ENCODE peak calls at places on chromosomes 6 and 20, in eight cellular contexts. M, N, G, X, E, S, W and P are unnamed samples.

GRCh38 chr6:21753571-21754108 is 160.1 kb downstream of the SOX4 start:
- DNase-seq in M (peak), N (no peak), G (no peak), X (peak), E (no peak), S (no peak), W (no peak), P (no peak)

GRCh38 chr6:106197441-106197840 is 111.3 kb downstream of the PRDM1 start:
- DNase-seq in M (no peak), N (no peak), G (no peak), X (no peak), E (peak), S (no peak), W (no peak), P (no peak)

GRCh38 chr6:107488174-107488874 is 1.6 kb upstream of the SOBP start:
- DNase-seq in M (no peak), N (no peak), G (no peak), X (no peak), E (no peak), S (no peak), W (no peak), P (no peak)

GRCh38 chr20:63695419-63696310 is 787 bp upstream of the TNFRSF6B start:
- DNase-seq in M (no peak), N (peak), G (no peak), X (no peak), E (no peak), S (peak), W (no peak), P (no peak)

GRCh38 chr6:2522521-2522920 is 228.2 kb downstream of the MYLK4 start:
- DNase-seq in M (peak), N (no peak), G (no peak), X (peak), E (no peak), S (no peak), W (no peak), P (no peak)

GRCh38 chr6:44284119-44284518 is 13.9 kb downstream of the TMEM151B start:
- DNase-seq in M (no peak), N (no peak), G (no peak), X (no peak), E (no peak), S (no peak), W (no peak), P (no peak)

GRCh38 chr6:46637145-46637544 is 15.5 kb downstream of the CYP39A1 start:
- DNase-seq in M (peak), N (no peak), G (no peak), X (no peak), E (no peak), S (no peak), W (no peak), P (no peak)

GRCh38 chr20:58130156-58130555 is 98.3 kb downstream of the ANKRD60 start:
- DNase-seq in M (no peak), N (no peak), G (no peak), X (no peak), E (no peak), S (peak), W (no peak), P (no peak)

GRCh38 chr20:52539891-52540290 is 348.3 kb upstream of the ZFP64 start:
- DNase-seq in M (peak), N (no peak), G (no peak), X (no peak), E (peak), S (no peak), W (no peak), P (no peak)

GRCh38 chr6:5746392-5747140 is 260.2 kb downstream of the NRN1 start:
- DNase-seq in M (peak), N (no peak), G (no peak), X (no peak), E (peak), S (no peak), W (no peak), P (no peak)

GRCh38 chr6:165884813-165885765 is 222.0 kb upstream of the PDE10A start:
- DNase-seq in M (peak), N (peak), G (peak), X (peak), E (peak), S (peak), W (peak), P (peak)

GRCh38 chr6:105790635-105791034 is 295.5 kb upstream of the PRDM1 start:
- DNase-seq in M (no peak), N (no peak), G (no peak), X (no peak), E (no peak), S (no peak), W (no peak), P (no peak)

GRCh38 chr6:169789146-169789943 is 37.9 kb downstream of the ERMARD start:
- DNase-seq in M (no peak), N (no peak), G (no peak), X (no peak), E (no peak), S (no peak), W (no peak), P (no peak)

GRCh38 chr6:14428269-14428668 is 310.7 kb downstream of the CD83 start:
- DNase-seq in M (no peak), N (no peak), G (no peak), X (no peak), E (no peak), S (no peak), W (no peak), P (no peak)

GRCh38 chr6:15927531-15928230 is 201.2 kb upstream of the MYLIP start:
- DNase-seq in M (no peak), N (no peak), G (no peak), X (no peak), E (no peak), S (no peak), W (no peak), P (no peak)

GRCh38 chr6:118377711-118378414 is 170.2 kb upstream of the PLN start:
- DNase-seq in M (no peak), N (peak), G (no peak), X (no peak), E (no peak), S (no peak), W (no peak), P (no peak)

GRCh38 chr20:2137552-2138201 is 36.0 kb downstream of the STK35 start:
- DNase-seq in M (no peak), N (no peak), G (no peak), X (peak), E (no peak), S (no peak), W (no peak), P (no peak)

GRCh38 chr20:37871751-37872150 is 31.2 kb upstream of the VSTM2L start:
- DNase-seq in M (no peak), N (no peak), G (no peak), X (no peak), E (no peak), S (no peak), W (no peak), P (no peak)

GRCh38 chr20:62151835-62152364 is 8.3 kb downstream of the SS18L1 start:
- DNase-seq in M (no peak), N (no peak), G (no peak), X (no peak), E (no peak), S (no peak), W (no peak), P (no peak)

GRCh38 chr6:38302081-38302480 is 337.6 kb downstream of the BTBD9 start:
- DNase-seq in M (no peak), N (no peak), G (no peak), X (peak), E (no peak), S (no peak), W (no peak), P (no peak)

GRCh38 chr20:48797850-48798747 is 29.7 kb downstream of the PREX1 start:
- DNase-seq in M (no peak), N (no peak), G (no peak), X (no peak), E (no peak), S (no peak), W (no peak), P (no peak)

GRCh38 chr20:11522359-11522758 is 395.3 kb upstream of the BTBD3 start:
- DNase-seq in M (no peak), N (no peak), G (no peak), X (no peak), E (no peak), S (no peak), W (no peak), P (no peak)

GRCh38 chr6:15299430-15300131 is 53.7 kb downstream of the JARID2 start:
- DNase-seq in M (peak), N (peak), G (no peak), X (no peak), E (no peak), S (no peak), W (peak), P (peak)

GRCh38 chr6:145816392-145816791 is 1.8 kb upstream of the FBXO30 start:
- DNase-seq in M (no peak), N (no peak), G (no peak), X (no peak), E (no peak), S (no peak), W (no peak), P (no peak)

GRCh38 chr6:105485456-105485855 is 82.6 kb upstream of the PREP start:
- DNase-seq in M (no peak), N (peak), G (no peak), X (no peak), E (no peak), S (no peak), W (no peak), P (no peak)

GRCh38 chr6:97203343-97203742 is 79.7 kb downstream of the MMS22L start:
- DNase-seq in M (no peak), N (no peak), G (no peak), X (no peak), E (peak), S (no peak), W (no peak), P (no peak)

GRCh38 chr6:43733471-43734293 is 36.3 kb upstream of the VEGFA start:
- DNase-seq in M (no peak), N (no peak), G (no peak), X (no peak), E (no peak), S (no peak), W (no peak), P (no peak)

GRCh38 chr6:11207199-11207968 is 25.1 kb downstream of the NEDD9 start:
- DNase-seq in M (peak), N (peak), G (peak), X (peak), E (peak), S (peak), W (peak), P (no peak)

GRCh38 chr6:69392745-69393144 is 404.1 kb downstream of the LMBRD1 start:
- DNase-seq in M (no peak), N (no peak), G (no peak), X (no peak), E (no peak), S (no peak), W (no peak), P (no peak)

GRCh38 chr6:40386200-40386599 is 201.0 kb downstream of the LRFN2 start:
- DNase-seq in M (no peak), N (no peak), G (no peak), X (no peak), E (no peak), S (no peak), W (no peak), P (no peak)

GRCh38 chr6:167163476-167164011 is 5.8 kb upstream of the GPR31 start:
- DNase-seq in M (no peak), N (no peak), G (no peak), X (no peak), E (no peak), S (no peak), W (no peak), P (no peak)

GRCh38 chr6:6981923-6982322 is 125.8 kb upstream of the RREB1 start:
- DNase-seq in M (peak), N (no peak), G (peak), X (no peak), E (no peak), S (no peak), W (no peak), P (no peak)

GRCh38 chr6:74646461-74646860 is 559.4 kb downstream of the COL12A1 start:
- DNase-seq in M (no peak), N (no peak), G (no peak), X (no peak), E (no peak), S (no peak), W (no peak), P (no peak)

GRCh38 chr6:104699598-104700329 is 160.0 kb downstream of the HACE1 start:
- DNase-seq in M (no peak), N (no peak), G (no peak), X (no peak), E (no peak), S (no peak), W (no peak), P (no peak)

GRCh38 chr6:125746019-125746414 is 3.4 kb upstream of the HEY2 start:
- DNase-seq in M (no peak), N (no peak), G (no peak), X (no peak), E (no peak), S (no peak), W (no peak), P (no peak)

GRCh38 chr6:125748534-125749111 is 809 bp upstream of the HEY2 start:
- DNase-seq in M (peak), N (no peak), G (no peak), X (peak), E (peak), S (no peak), W (no peak), P (no peak)

GRCh38 chr6:125747589-125748533 is 1.6 kb upstream of the HEY2 start:
- DNase-seq in M (no peak), N (peak), G (no peak), X (no peak), E (no peak), S (no peak), W (peak), P (peak)

GRCh38 chr6:125745281-125746018 is 4.0 kb upstream of the HEY2 start:
- DNase-seq in M (no peak), N (no peak), G (no peak), X (no peak), E (no peak), S (no peak), W (no peak), P (no peak)

GRCh38 chr6:125746731-125747588 is 2.5 kb upstream of the HEY2 start:
- DNase-seq in M (peak), N (peak), G (no peak), X (peak), E (no peak), S (peak), W (peak), P (peak)
- H3K27ac ChIP-seq in M (no peak), N (peak), G (no peak), X (no peak), E (no peak), S (peak), W (peak), P (peak)

GRCh38 chr6:30837432-30837831 is 46.9 kb upstream of the DDR1 start:
- DNase-seq in M (no peak), N (no peak), G (no peak), X (no peak), E (no peak), S (no peak), W (no peak), P (no peak)

GRCh38 chr6:30835576-30835975 is 48.7 kb upstream of the DDR1 start:
- DNase-seq in M (no peak), N (no peak), G (no peak), X (no peak), E (no peak), S (no peak), W (no peak), P (no peak)

GRCh38 chr6:30837870-30838269 is 46.4 kb upstream of the DDR1 start:
- DNase-seq in M (peak), N (no peak), G (no peak), X (no peak), E (peak), S (no peak), W (no peak), P (no peak)

GRCh38 chr6:30836957-30837356 is 47.4 kb upstream of the DDR1 start:
- DNase-seq in M (no peak), N (no peak), G (no peak), X (no peak), E (no peak), S (no peak), W (no peak), P (no peak)

DNA sequence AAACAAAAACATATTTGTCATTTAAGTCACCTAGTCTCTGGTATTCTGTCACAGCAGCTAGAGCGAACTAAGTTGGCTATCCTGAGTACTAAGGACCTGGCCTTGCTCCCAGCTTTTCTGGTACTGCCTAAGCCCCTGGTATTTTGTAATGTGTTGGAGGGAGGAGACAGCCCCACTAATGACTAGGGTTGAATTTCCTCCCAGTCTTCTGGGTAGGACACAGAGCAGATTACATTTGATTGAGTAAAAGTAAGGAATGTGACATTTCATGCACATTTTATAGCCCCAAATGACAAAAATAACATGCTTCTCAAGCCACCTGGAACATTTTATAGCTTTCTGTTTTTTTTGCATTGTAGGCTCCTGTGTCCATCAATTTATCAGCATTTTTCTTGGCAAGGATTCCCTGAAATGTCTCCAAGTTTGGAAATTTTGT is 47.9 kb upstream of the DDR1 start:
- DNase-seq in M (no peak), N (peak), G (no peak), X (no peak), E (peak), S (peak), W (peak), P (no peak)
- H3K27ac ChIP-seq in M (no peak), N (no peak), G (no peak), X (no peak), E (no peak), S (no peak), W (peak), P (no peak)

DNA sequence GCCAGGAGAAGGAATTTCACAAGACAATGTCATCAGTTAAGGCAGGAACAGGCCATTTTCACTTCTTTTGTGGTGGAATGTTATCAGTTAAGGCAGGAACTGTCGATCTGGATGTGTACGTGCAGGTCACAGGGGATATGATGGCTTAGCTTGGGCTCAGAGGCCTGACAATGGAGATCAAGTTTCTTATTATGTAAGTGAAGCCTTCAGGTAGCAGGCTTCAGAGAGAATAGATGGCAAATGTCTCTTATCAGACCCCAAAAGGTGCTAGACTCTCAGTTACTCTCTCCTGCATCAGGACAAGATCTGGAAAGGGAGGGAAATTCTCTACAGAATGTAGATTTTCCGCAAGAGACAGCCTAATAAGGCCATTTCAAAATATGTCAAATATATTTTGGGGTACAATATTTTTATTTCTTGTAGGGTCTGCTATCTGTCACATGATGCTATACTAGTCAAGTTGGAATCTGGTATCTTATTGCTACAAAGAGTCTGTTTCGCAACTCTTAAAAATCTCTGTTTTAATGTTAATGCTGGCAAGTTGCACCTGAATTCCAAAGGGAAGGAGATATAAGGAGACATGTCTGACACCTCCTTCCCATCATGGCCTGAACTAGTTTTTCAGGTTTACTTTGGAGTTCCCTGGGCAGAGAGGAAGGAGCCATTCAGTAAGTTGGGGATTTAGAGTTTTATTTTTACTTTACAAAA is 48.8 kb downstream of the TRDN start:
- DNase-seq in M (no peak), N (no peak), G (no peak), X (no peak), E (no peak), S (no peak), W (no peak), P (no peak)
- H3K27ac ChIP-seq in M (no peak), N (no peak), G (no peak), X (no peak), E (no peak), S (no peak), W (no peak), P (no peak)

DNA sequence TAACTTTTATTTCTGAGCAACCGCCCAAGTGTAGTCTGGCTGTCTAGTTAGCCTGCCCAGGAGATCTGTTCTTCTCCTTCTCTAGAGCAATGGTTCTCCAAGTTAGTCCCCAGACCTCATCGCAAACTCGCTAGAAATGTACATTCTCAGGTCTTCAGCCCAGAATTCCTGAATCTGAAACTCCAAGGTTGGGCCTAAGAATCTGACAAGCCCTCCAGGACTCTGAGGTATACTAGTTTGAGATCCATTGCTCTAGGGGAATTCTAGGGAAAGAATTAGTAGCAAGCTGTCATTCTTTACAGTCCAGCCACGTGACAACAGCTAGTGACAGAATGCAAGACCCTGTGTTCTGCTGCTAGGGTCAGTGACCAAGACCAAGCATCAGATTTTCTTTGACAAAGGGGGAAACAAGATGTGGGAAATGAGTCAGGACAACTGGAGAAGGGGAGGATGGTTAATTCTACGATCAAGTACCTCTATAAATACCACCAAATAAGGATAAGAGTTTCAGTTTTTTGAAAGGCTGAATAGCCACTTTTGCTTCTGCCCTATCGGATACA is 5.8 kb downstream of the UBE2V1 start:
- DNase-seq in M (no peak), N (no peak), G (no peak), X (no peak), E (no peak), S (no peak), W (no peak), P (no peak)
- H3K27ac ChIP-seq in M (no peak), N (peak), G (no peak), X (no peak), E (no peak), S (no peak), W (peak), P (no peak)